ENCODE peak calls at places on chromosomes 11 and 22, in six cellular contexts. H is adrenal gland, T is psoas muscle, U is left ventricle myocardium inferior, S is colonic mucosa, C is left lung. I is an unnamed sample.

GRCh38 chr11:119263352-119263940 is 53.5 kb downstream of the MCAM start:
- DNase-seq in C (no peak), T (no peak), U (no peak), S (no peak), H (no peak), I (no peak)

GRCh38 chr11:6681505-6681904 is 1.6 kb downstream of the MRPL17 start:
- DNase-seq in U (no peak), C (no peak), S (no peak), T (no peak), H (no peak), I (no peak)

GRCh38 chr22:16601437-16602223 is 9.0 kb upstream of the CCT8L2 start:
- DNase-seq in U (peak), S (no peak), T (no peak), C (no peak), H (no peak), I (no peak)

GRCh38 chr11:12581923-12582322 is 92.3 kb upstream of the TEAD1 start:
- DNase-seq in T (no peak), C (peak), H (no peak), U (no peak), S (no peak), I (no peak)

GRCh38 chr11:61290905-61291690 is 4.0 kb downstream of the VWCE start:
- DNase-seq in S (no peak), H (no peak), U (no peak), T (no peak), C (no peak), I (no peak)

GRCh38 chr11:335779-336665 is 15.4 kb upstream of the IFITM3 start:
- DNase-seq in T (peak), U (no peak), C (no peak), S (no peak), H (peak), I (peak)

GRCh38 chr11:554824-555499 is 5.6 kb downstream of the LMNTD2 start:
- DNase-seq in T (peak), S (peak), C (peak), H (peak), U (peak), I (peak)

GRCh38 chr11:19728436-19728835 is 15.8 kb downstream of the NAV2 start:
- DNase-seq in U (no peak), S (no peak), C (no peak), H (no peak), T (no peak), I (no peak)

GRCh38 chr22:19679476-19680099 is 34.7 kb upstream of the SEPTIN5 start:
- DNase-seq in S (peak), U (peak), T (peak), H (peak), C (no peak), I (peak)

GRCh38 chr22:26737262-26737661 is 79.9 kb downstream of the MIAT start:
- DNase-seq in U (no peak), T (no peak), C (no peak), S (no peak), H (no peak), I (no peak)

GRCh38 chr11:43393765-43394355 is 35.1 kb downstream of the TTC17 start:
- DNase-seq in C (no peak), T (no peak), U (peak), H (peak), S (peak), I (no peak)

DNA sequence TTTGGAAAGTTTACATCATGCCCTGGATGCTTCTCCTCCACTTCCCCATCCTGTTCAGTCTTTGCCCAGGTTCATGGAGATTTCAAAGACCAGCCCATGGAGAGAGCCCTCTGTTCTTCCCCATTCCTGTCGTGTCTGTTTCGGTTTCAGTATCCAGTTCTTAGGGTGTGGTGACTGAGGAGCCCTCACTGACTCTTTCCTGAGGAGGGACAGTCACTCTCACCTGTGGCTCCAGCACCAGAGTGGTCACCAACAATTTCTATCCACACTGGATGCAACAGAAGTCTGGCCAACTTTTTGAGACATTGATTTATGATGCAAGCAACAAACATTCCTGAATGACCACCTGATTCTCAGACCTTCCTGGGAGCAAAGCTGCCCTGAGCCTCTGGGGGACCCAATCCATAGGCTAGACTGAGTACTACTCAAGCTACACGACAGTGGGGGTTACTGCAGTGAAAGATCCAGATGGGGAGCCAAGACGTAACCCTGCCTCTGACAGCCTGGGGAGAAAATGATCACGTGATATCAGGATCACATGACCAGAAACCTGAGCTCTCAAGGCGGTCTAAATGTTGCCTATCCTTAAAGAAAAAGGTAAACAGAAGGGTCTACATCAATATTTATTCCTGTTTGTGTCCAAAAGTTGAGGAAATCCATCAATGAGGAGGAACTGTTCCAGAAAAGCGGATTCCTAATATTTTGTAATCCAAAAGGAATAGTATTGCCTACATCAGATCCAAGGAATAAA is 76.2 kb upstream of the VPREB1 start:
- DNase-seq in U (no peak), C (no peak), S (no peak), T (no peak), H (no peak), I (peak)
- H3K4me3 ChIP-seq in U (no peak), C (no peak), S (no peak), T (peak), H (peak), I (peak)

GRCh38 chr11:58963551-58964075 is 24.3 kb downstream of the GLYATL1 start:
- DNase-seq in T (no peak), U (no peak), C (no peak), S (no peak), H (no peak), I (no peak)
- TF ChIP-seq CTCF in T (no peak), U (no peak), C (no peak), S (no peak), H (no peak), I (no peak)

GRCh38 chr11:77154381-77155081 is 26.5 kb downstream of the MYO7A start:
- DNase-seq in T (peak), U (peak), H (peak), S (no peak), C (no peak), I (no peak)

GRCh38 chr11:77151804-77152513 is 23.9 kb downstream of the MYO7A start:
- DNase-seq in U (no peak), S (no peak), T (peak), C (no peak), H (peak), I (peak)

GRCh38 chr11:77150836-77151235 is 22.8 kb downstream of the MYO7A start:
- DNase-seq in T (no peak), C (no peak), U (no peak), S (no peak), H (no peak), I (no peak)

GRCh38 chr11:77153276-77154185 is 25.5 kb downstream of the MYO7A start:
- DNase-seq in S (no peak), C (no peak), H (no peak), U (no peak), T (no peak), I (no peak)

GRCh38 chr11:77152846-77153245 is 24.8 kb downstream of the MYO7A start:
- DNase-seq in H (no peak), U (no peak), C (no peak), S (no peak), T (peak), I (no peak)
- H3K27ac ChIP-seq in H (peak), U (no peak), C (no peak), S (no peak), T (no peak), I (no peak)

GRCh38 chr11:107044503-107044902 is 26.2 kb upstream of the GUCY1A2 start:
- DNase-seq in C (no peak), U (no peak), T (no peak), H (no peak), S (no peak), I (no peak)
- H3K4me3 ChIP-seq in C (no peak), U (no peak), T (no peak), H (no peak), S (no peak), I (no peak)

GRCh38 chr11:132064987-132065620 is 694.7 kb downstream of the NTM start:
- DNase-seq in H (no peak), U (no peak), T (no peak), S (no peak), C (no peak), I (no peak)
- TF ChIP-seq CTCF in H (no peak), U (no peak), T (no peak), S (no peak), C (no peak), I (no peak)

GRCh38 chr22:40504285-40505249 is 132.0 kb downstream of the MRTFA start:
- DNase-seq in C (no peak), H (no peak), T (no peak), S (no peak), U (no peak), I (no peak)

GRCh38 chr22:40502919-40503318 is 132.5 kb downstream of the SGSM3 start:
- DNase-seq in T (no peak), S (no peak), C (no peak), H (no peak), U (no peak), I (no peak)

GRCh38 chr22:40498454-40499186 is 128.2 kb downstream of the SGSM3 start:
- DNase-seq in H (no peak), T (no peak), U (no peak), C (no peak), S (no peak), I (no peak)

GRCh38 chr22:40499187-40499753 is 128.9 kb downstream of the SGSM3 start:
- DNase-seq in C (no peak), T (no peak), H (peak), S (no peak), U (no peak), I (no peak)
- H3K27ac ChIP-seq in C (peak), T (peak), H (peak), S (no peak), U (peak), I (peak)

GRCh38 chr11:117201906-117202305 is 2.7 kb downstream of the TAGLN start:
- DNase-seq in S (no peak), C (no peak), H (no peak), U (no peak), T (no peak), I (no peak)
- H3K4me3 ChIP-seq in S (peak), C (peak), H (peak), U (peak), T (peak), I (no peak)

DNA sequence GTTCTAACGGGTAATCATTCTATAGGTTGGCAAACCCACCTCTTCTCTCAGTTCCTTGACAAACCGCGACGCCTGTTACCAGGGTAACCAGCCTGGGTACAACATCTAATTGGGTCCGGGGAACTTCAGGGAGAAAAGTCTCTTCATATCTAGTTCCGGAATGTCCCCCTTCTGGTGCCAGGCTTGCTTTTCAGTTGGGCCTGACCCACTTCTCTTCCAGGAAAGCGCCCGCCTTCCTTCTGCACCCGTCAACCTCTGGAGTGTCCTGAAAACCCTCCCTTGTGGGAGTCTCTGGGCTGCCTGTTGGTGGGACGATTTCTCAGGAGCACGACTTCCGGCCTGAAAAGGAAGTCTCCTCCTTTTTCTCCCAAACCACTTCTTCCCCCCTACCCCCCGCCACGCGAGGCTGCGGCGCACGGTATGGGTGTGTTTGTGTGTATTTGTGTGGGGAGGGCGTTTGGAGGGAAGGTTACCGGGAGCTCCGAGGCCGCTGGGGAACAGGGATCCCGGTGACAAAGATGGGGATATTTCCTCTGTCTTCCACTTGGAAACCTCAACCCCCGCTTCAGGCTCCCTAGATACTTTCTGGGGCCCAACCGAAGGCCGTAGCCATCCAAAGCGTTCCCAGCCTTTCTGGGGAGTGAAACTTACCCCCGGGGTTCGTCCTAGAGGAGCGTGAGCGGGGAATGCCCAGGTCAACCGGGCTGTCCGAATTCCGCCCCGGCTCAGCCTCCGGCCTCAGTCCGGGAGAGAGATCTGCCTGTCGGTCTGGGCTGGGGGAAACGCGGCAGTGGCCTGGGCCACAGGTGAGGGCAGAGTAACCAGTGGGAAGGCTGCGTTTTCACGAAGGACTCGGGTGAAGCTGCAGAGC is at the start of the genes NKAPD1 and PIH1D2:
- DNase-seq in H (peak), C (peak), U (peak), T (peak), S (peak), I (peak)
- TF ChIP-seq CTCF in H (no peak), C (no peak), U (peak), T (no peak), S (no peak), I (peak)